ENCODE peak calls at places on chromosomes 4 and X, in five cellular contexts. Q is endothelial cell of umbilical vein, R is IMR-90, W is pancreas, C is breast epithelium. Y is an unnamed sample.

GRCh38 chrX:42484233-42484632 is 293.7 kb downstream of the PPP1R2C start:
- DNase-seq in Q (no peak), R (no peak), W (no peak), C (no peak), Y (no peak)

GRCh38 chr4:7630559-7631287 is 196.0 kb upstream of the PSAPL1 start:
- DNase-seq in Q (no peak), R (peak; percentile 89), W (peak; percentile 75), C (no peak), Y (peak; percentile 83)

GRCh38 chr4:105622269-105622668 is 69.8 kb downstream of the ARHGEF38 start:
- DNase-seq in Q (no peak), R (no peak), W (no peak), C (no peak), Y (no peak)

GRCh38 chr4:5137927-5138326 is 86.6 kb downstream of the STK32B start:
- DNase-seq in Q (no peak), R (peak; percentile 17), W (no peak), C (no peak), Y (no peak)

GRCh38 chr4:653831-654525 is 20.1 kb downstream of the ATP5ME start:
- DNase-seq in Q (no peak), R (no peak), W (peak; percentile 40), C (no peak), Y (peak; percentile 35)

GRCh38 chr4:1237981-1238675 is 10.8 kb downstream of the CTBP1 start:
- DNase-seq in Q (no peak), R (no peak), W (peak; percentile 70), C (no peak), Y (no peak)

GRCh38 chr4:6910340-6910959 is 824 bp downstream of the TBC1D14 start:
- DNase-seq in Q (no peak), R (no peak), W (peak; percentile 80), C (no peak), Y (no peak)

GRCh38 chr4:139740531-139741041 is 75.0 kb downstream of the MGST2 start:
- DNase-seq in Q (peak; percentile 92), R (peak; percentile 97), W (no peak), C (peak; percentile 36), Y (peak; percentile 62)

GRCh38 chr4:118410143-118410542 is 57.3 kb upstream of the PRSS12 start:
- DNase-seq in Q (no peak), R (peak; percentile 90), W (no peak), C (no peak), Y (no peak)

GRCh38 chr4:79429113-79430034 is 21.3 kb upstream of the GK2 start:
- DNase-seq in Q (no peak), R (no peak), W (no peak), C (no peak), Y (no peak)

GRCh38 chr4:83561381-83561780 is 25.5 kb downstream of the GPAT3 start:
- DNase-seq in Q (peak; percentile 28), R (peak; percentile 74), W (no peak), C (no peak), Y (no peak)

GRCh38 chrX:48919947-48920712 is 1.3 kb upstream of the PIM2 start:
- DNase-seq in Q (no peak), R (no peak), W (no peak), C (no peak), Y (no peak)

GRCh38 chr4:76969941-76970529 is 20.5 kb downstream of the SEPTIN11 start:
- DNase-seq in Q (no peak), R (no peak), W (no peak), C (no peak), Y (no peak)

GRCh38 chr4:33746979-33747378 is 2497.3 kb downstream of the ARAP2 start:
- DNase-seq in Q (no peak), R (peak; percentile 6), W (no peak), C (no peak), Y (no peak)

GRCh38 chr4:8679032-8679431 is 86.5 kb downstream of the CPZ start:
- DNase-seq in Q (no peak), R (no peak), W (no peak), C (no peak), Y (no peak)

GRCh38 chr4:84578540-84579409 is 4.2 kb upstream of the CDS1 start:
- DNase-seq in Q (peak; percentile 51), R (peak; percentile 58), W (no peak), C (no peak), Y (no peak)

GRCh38 chrX:72460715-72461114 is 111.9 kb downstream of the HDAC8 start:
- DNase-seq in Q (no peak), R (no peak), W (no peak), C (no peak), Y (no peak)
- H3K27ac ChIP-seq in Q (no peak overlapping the region), R (no peak overlapping the region), W (no peak overlapping the region), C (no peak overlapping the region), Y (no peak overlapping the region)

DNA sequence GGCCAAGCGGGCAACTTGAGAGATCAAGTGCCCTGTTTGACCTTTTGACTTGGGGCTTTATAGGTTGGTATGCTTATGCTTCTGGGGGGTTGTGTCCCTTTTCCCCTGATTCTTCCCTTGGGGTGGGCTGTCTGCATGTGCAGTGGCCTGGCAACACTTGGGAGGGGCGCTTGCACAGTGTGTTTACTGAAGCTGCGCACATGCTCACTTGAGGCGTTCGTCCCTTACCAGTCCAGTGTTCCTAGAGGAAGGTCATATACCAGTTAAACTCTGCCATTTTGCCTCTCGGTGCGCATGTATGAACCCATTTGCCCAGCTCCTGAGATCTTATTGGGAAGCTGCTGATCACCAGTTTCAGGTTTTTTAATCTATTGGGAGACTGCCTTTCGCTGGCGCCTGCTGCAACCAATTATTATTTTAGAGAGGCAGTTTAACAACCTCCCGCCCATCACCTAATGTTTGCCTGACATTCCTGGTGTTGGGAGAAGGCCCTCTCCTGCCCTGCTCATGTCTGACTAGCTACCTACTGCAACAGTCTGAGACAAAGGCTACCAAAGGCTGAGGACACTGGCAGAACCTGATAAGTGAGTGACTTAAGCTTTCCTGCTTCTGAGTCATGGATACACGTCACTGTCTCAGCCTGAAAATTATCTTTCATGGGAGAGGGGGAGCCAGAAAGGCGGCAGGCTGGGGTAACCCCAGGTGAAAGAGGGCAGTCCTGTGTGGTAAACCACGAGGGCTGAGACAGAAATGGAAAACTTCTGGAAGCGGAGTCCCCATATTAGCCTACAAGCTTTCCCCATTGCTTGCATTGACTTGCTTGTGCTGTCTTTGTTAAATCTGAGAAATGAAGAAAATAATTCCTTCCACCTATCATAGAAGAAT is 97.6 kb downstream of the CPE start:
- DNase-seq in Q (peak; percentile 33), R (peak; percentile 2), W (no peak), C (no peak), Y (no peak)
- H3K9me3 ChIP-seq in Q (no peaks in the 10 kb centered on the region), R (peaks cover 5% of the 10 kb centered on the region), W (no peaks in the 10 kb centered on the region), C (peaks cover 17% of the 10 kb centered on the region), Y (no peaks in the 10 kb centered on the region)

DNA sequence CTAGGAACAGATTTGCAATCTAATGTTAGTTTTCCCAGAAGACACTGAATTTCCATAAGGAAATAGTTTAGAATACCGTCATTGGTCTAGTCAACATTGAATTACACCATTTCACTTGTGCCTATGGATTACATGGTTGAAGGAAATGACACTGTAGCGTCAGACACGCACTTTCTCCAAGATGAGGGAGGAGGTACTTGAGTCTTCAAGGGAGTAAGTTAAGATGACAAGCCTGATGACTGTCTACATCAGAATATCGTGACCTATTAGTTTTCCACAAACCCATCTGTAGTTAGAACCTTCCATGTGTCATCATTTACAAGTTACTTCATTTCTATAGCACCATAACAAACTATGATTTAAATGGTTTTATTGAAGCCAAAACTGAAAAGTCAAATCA is 153.7 kb downstream of the AMELX start:
- DNase-seq in Q (peak; percentile 6), R (peak; percentile 35), W (no peak), C (no peak), Y (no peak)
- TF ChIP-seq CTCF in Q (no peak), R (no peak), W (no peak), C (no peak), Y (no peak)

DNA sequence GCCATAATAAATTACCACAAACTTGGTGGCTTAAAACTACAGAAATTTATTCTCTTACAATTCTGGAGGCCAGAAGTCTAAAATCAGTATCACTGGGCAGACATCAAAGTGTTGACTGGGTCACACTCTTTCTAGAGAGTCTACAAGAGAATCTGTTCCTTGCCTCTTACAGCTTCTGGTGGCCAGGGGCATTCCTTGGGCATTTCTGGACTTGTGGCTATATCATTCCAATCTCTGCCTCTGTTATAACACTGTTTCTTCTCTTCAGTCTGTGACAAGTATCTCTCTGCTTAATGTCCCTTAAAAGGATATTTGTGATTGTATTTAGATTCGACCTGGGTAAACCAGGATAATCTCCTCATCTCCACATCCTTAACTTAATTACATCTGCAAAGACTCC is 207.3 kb upstream of the DCAF8L1 start:
- DNase-seq in Q (no peak), R (no peak), W (no peak), C (no peak), Y (no peak)
- H3K27ac ChIP-seq in Q (peak overlapping the region; percentile 34), R (no peak overlapping the region), W (no peak overlapping the region), C (no peak overlapping the region), Y (no peak overlapping the region)

DNA sequence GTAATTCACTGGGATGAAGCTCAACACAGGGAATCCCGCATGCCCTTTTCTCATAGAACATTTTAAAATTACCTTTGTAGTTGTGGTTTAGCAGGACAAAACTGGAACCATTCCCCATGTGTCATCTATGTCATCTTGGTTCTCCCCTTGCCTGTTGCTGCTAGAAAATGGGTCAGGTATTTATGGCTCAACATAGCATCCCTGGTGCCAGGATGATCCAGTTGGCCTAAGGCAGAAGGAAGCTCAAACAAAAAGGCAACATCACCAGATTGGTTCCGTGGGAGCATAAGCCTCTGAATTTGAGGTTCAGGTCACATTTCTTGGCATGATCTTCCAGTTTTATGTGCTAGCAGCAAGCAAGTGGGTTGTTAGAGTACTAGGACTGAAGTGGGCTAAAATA is 552.6 kb upstream of the BOD1L1 start:
- DNase-seq in Q (no peak), R (no peak), W (no peak), C (no peak), Y (no peak)
- H3K9me3 ChIP-seq in Q (no peaks in the 10 kb centered on the region), R (no peaks in the 10 kb centered on the region), W (no peaks in the 10 kb centered on the region), C (no peaks in the 10 kb centered on the region), Y (no peaks in the 10 kb centered on the region)

DNA sequence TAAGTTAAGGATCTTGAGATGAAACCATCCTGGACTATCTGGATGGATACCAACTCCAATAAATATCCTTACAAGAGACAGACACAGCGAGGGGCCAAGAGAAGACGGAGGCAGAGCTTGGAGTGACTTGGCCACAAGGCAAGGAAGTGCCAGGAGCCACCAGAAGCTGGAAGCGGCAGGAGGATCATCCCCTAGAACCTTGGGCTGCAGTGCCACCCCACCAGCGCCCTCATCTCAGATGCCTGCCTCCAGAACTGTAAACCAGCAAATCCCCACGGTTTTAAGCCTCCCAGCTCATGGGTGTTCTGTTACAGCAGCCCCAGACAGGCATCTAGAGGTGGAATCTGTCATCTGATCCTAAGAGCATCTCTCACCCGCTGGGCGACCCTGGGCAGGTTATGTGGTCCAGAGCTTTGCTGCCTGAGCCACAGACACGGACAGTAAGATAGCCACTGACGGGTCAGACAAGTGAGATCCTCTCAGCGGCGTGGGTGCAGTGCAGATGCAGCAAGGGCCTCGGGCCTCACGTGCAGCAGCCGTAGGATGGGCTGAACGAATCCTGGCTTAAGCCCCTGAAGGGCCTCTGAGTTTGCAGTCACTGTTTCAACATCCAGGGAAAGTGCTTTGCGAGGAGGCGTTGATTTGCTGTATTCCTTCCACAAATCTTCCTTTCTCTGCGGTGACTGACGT is 25.1 kb upstream of the MXD4 start:
- DNase-seq in Q (no peak), R (peak; percentile 4), W (peak; percentile 25), C (no peak), Y (no peak)
- TF ChIP-seq CTCF in Q (no peak), R (no peak), W (no peak), C (no peak), Y (no peak)